ENCODE peak calls at places on chromosome 17, in nine cellular contexts. X is HTR-8/SVneo; Q is mesenchymal stem cell; W is HCT116; N is OCI-M1; M is NCI-H187; D is activated CD4-positive, CD25-positive, alpha-beta regulatory T cell treated with anti-CD3 and anti-CD28 coated beads, Interleukin-2, amount 50 U/mL, for 72 hours; H is putamen; A is left cardiac atrium. P is an unnamed sample.

GRCh38 chr17:69802045-69802740 is 272.8 kb upstream of the KCNJ16 start:
- DNase-seq in X (no peak), Q (peak), W (no peak), N (no peak), M (no peak), D (no peak), H (no peak), A (no peak), P (no peak)

GRCh38 chr17:28726396-28726911 is 421 bp upstream of the TLCD1 start:
- DNase-seq in X (peak), Q (peak), W (peak), N (peak), M (peak), D (peak), H (no peak), A (no peak), P (no peak)

GRCh38 chr17:48463531-48463930 is 33.5 kb upstream of the SKAP1 start:
- DNase-seq in X (no peak), Q (no peak), W (no peak), N (no peak), M (no peak), D (no peak), H (no peak), A (no peak), P (no peak)

GRCh38 chr17:36602030-36602737 is 801 bp downstream of the MRM1 start:
- DNase-seq in X (no peak), Q (no peak), W (no peak), N (peak), M (no peak), D (peak), H (no peak), A (no peak), P (no peak)

GRCh38 chr17:2481760-2482159 is 29.9 kb downstream of the METTL16 start:
- DNase-seq in X (no peak), Q (no peak), W (no peak), N (no peak), M (no peak), D (no peak), H (no peak), A (no peak), P (no peak)

GRCh38 chr17:77637807-77638182 is 320.7 kb upstream of the TNRC6C start:
- DNase-seq in X (no peak), Q (no peak), W (no peak), N (no peak), M (no peak), D (no peak), H (peak), A (no peak), P (peak)

GRCh38 chr17:40606548-40607353 is 40.9 kb downstream of the SMARCE1 start:
- DNase-seq in X (no peak), Q (no peak), W (no peak), N (no peak), M (no peak), D (no peak), H (no peak), A (no peak), P (no peak)

GRCh38 chr17:48047113-48047740 is 932 bp upstream of the NFE2L1 start:
- DNase-seq in X (no peak), Q (no peak), W (no peak), N (peak), M (peak), D (no peak), H (no peak), A (no peak), P (no peak)

GRCh38 chr17:40404003-40404402 is 13.7 kb downstream of the TOP2A start:
- DNase-seq in X (no peak), Q (no peak), W (no peak), N (no peak), M (no peak), D (no peak), H (no peak), A (no peak), P (no peak)

P was measured in smooth muscle cell of the brain vasculature.